ENCODE peak calls at places on chromosomes 13 and 19, in four cellular contexts. X is tibial nerve, E is fibroblast of villous mesenchyme, R is body of pancreas. Z is an unnamed sample.

GRCh38 chr13:100594731-100595130 is 6.1 kb upstream of the GGACT start:
- DNase-seq in X (no peak), R (peak; percentile 72), E (no peak), Z (no peak)

GRCh38 chr19:35350591-35350990 is 2.9 kb downstream of the FFAR1 start:
- DNase-seq in R (peak; percentile 44), E (no peak), X (no peak), Z (no peak)

GRCh38 chr19:14152713-14153112 is 16.3 kb upstream of the ASF1B start:
- DNase-seq in E (no peak), X (no peak), R (no peak), Z (no peak)

GRCh38 chr19:55117063-55117635 is 288 bp downstream of the PPP1R12C start:
- DNase-seq in X (no peak), E (no peak), R (peak; percentile 20), Z (no peak)

GRCh38 chr19:39532233-39533002 is at the start of gene EID2B:
- DNase-seq in R (peak; percentile 97), E (peak; percentile 95), X (peak; percentile 89), Z (peak; percentile 100)

GRCh38 chr19:40377876-40378385 is 12.1 kb downstream of the HIPK4 start:
- DNase-seq in E (no peak), R (no peak), X (no peak), Z (no peak)

GRCh38 chr13:52399708-52400107 is 6.3 kb downstream of the THSD1 start:
- DNase-seq in R (no peak), X (no peak), E (peak; percentile 31), Z (no peak)

GRCh38 chr19:44748426-44749254 is at the start of gene BCL3:
- DNase-seq in X (no peak), R (peak; percentile 76), E (no peak), Z (no peak)

GRCh38 chr13:76687467-76687866 is 198.7 kb downstream of the KCTD12 start:
- DNase-seq in E (no peak), X (no peak), R (no peak), Z (no peak)

GRCh38 chr19:12843999-12844732 is 5.9 kb downstream of the MAST1 start:
- DNase-seq in E (no peak), X (no peak), R (no peak), Z (no peak)

GRCh38 chr13:31022491-31022890 is 90.0 kb downstream of the TEX26 start:
- DNase-seq in E (no peak), R (no peak), X (no peak), Z (no peak)

GRCh38 chr13:113857531-113858195 is 6.2 kb downstream of the GAS6 start:
- DNase-seq in R (no peak), E (no peak), X (no peak), Z (no peak)

GRCh38 chr13:47279956-47280355 is 383.1 kb upstream of the HTR2A start:
- DNase-seq in E (no peak), R (no peak), X (no peak), Z (no peak)

GRCh38 chr19:35901055-35901644 is 810 bp upstream of the NFKBID start:
- DNase-seq in E (peak; percentile 33), X (no peak), R (no peak), Z (no peak)

GRCh38 chr13:79481685-79482052 is 714 bp downstream of the NDFIP2 start:
- DNase-seq in E (no peak), X (no peak), R (peak; percentile 37), Z (no peak)

GRCh38 chr19:31214997-31215396 is 134.2 kb downstream of the TSHZ3 start:
- DNase-seq in E (no peak), X (no peak), R (no peak), Z (no peak)

GRCh38 chr19:46296722-46297431 is at the start of gene HIF3A:
- DNase-seq in E (peak; percentile 71), X (peak; percentile 58), R (peak; percentile 60), Z (peak; percentile 84)
- H3K4me3 ChIP-seq in E (peak within 1 kb of the TSS; percentile 60), X (peak within 1 kb of the TSS; percentile 15), R (no peak within 1 kb of the TSS), Z (peak within 1 kb of the TSS; percentile 79)

GRCh38 chr13:109243311-109243951 is 543.0 kb downstream of the IRS2 start:
- DNase-seq in R (no peak), X (no peak), E (peak; percentile 85), Z (no peak)
- H3K4me3 ChIP-seq in R (no peak overlapping the region), X (no peak overlapping the region), E (peak overlapping the region; percentile 26), Z (no peak overlapping the region)

GRCh38 chr13:73057284-73058025 is 1.4 kb upstream of the KLF5 start:
- DNase-seq in X (no peak), E (no peak), R (no peak), Z (no peak)
- H3K4me3 ChIP-seq in X (no peak overlapping the region), E (peak overlapping the region; percentile 83), R (no peak overlapping the region), Z (no peak overlapping the region)

GRCh38 chr19:58248886-58249285 is 20.2 kb downstream of the ZNF544 start:
- DNase-seq in X (no peak), R (no peak), E (no peak), Z (no peak)

DNA sequence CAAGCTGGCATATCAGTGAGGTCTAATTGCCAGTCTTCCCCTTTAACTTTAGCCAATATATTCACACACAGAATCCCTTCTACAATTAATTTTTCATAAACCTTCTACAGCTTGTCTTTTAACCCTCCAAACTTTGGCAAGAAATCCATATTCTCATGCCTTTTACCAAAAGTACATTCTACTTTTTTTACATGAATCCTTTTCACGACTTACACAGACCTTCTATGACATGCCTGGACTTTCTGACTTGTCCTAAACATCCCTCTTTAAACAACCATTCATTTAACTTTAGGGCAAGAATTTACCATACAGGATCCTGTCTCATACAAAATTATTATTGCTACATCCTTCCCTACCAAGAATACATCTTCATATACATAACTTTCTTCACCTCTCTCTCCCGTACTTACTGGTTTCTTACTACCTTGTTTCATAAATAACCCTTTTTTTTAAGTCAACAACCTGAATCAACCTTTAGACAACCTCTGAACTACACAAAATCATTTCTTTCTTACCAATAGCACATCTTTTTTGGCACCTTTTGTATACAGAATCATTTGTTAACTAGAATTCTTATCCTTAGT is 23.5 kb downstream of the ZNF544 start:
- DNase-seq in R (no peak), X (no peak), E (no peak), Z (no peak)
- H3K4me3 ChIP-seq in R (no peak overlapping the region), X (no peak overlapping the region), E (no peak overlapping the region), Z (no peak overlapping the region)

GRCh38 chr19:33196446-33197193 is 2.5 kb downstream of the LRP3 start:
- DNase-seq in R (no peak), E (no peak), X (no peak), Z (no peak)
- H3K4me3 ChIP-seq in R (no peak overlapping the region), E (no peak overlapping the region), X (no peak overlapping the region), Z (no peak overlapping the region)

DNA sequence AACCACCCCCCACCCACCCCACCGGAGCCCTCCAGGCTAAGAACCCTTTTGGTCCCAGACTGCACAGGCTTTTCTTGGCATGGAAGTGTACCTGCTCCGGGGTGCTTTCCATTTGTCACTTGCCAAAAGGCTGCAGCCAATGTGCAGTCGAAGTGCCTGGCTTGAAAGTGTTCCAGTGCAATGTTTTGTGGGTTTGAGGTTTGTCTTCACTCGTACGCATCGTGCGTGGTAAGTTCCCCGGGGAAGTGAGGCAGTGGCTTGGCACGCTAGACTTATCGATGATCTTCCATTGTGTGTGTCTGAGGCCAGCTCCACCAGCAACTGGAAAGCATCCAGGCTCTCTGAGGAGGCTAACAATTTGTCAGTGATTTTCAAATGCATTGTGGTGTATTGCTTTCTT is 194.3 kb downstream of the TDRD3 start:
- DNase-seq in E (peak; percentile 28), R (no peak), X (no peak), Z (no peak)
- H3K4me3 ChIP-seq in E (no peak overlapping the region), R (no peak overlapping the region), X (no peak overlapping the region), Z (no peak overlapping the region)

Z was measured in iPS DF 6.9.